ENCODE peak calls at places on chromosomes 1 and 21, in seven cellular contexts. One of them, this sample, is unnamed.

GRCh38 chr1:28865997-28866650 is 48.2 kb upstream of the EPB41 start:
- DNase-seq in A549: no peak
- DNase-seq in heart right ventricle: no peak
- DNase-seq in HCT116: no peak
- DNase-seq in lower lobe of right lung: no peak
- DNase-seq in hepatocyte: no peak
- DNase-seq in CD4-positive, alpha-beta T cell: no peak
- DNase-seq in this sample: no peak

GRCh38 chr1:202656057-202656456 is 54.2 kb downstream of the SYT2 start:
- DNase-seq in heart right ventricle: no peak
- DNase-seq in HCT116: no peak
- DNase-seq in A549: peak; percentile 31
- DNase-seq in lower lobe of right lung: no peak
- DNase-seq in hepatocyte: peak; percentile 52
- DNase-seq in CD4-positive, alpha-beta T cell: no peak
- DNase-seq in this sample: no peak

GRCh38 chr1:10337436-10337835 is 61.4 kb upstream of the PGD start:
- DNase-seq in heart right ventricle: no peak
- DNase-seq in CD4-positive, alpha-beta T cell: no peak
- DNase-seq in lower lobe of right lung: no peak
- DNase-seq in A549: no peak
- DNase-seq in hepatocyte: no peak
- DNase-seq in HCT116: no peak
- DNase-seq in this sample: no peak

GRCh38 chr21:25862596-25862995 is 127.8 kb downstream of the GABPA start:
- DNase-seq in heart right ventricle: no peak
- DNase-seq in HCT116: peak; percentile 18
- DNase-seq in lower lobe of right lung: no peak
- DNase-seq in hepatocyte: no peak
- DNase-seq in CD4-positive, alpha-beta T cell: no peak
- DNase-seq in A549: peak; percentile 38
- DNase-seq in this sample: no peak

GRCh38 chr1:28883242-28883616 is 31.1 kb upstream of the EPB41 start:
- DNase-seq in lower lobe of right lung: no peak
- DNase-seq in heart right ventricle: no peak
- DNase-seq in HCT116: no peak
- DNase-seq in CD4-positive, alpha-beta T cell: no peak
- DNase-seq in hepatocyte: no peak
- DNase-seq in A549: no peak
- DNase-seq in this sample: no peak

GRCh38 chr1:24909388-24909898 is 20.6 kb downstream of the RUNX3 start:
- DNase-seq in lower lobe of right lung: peak; percentile 78
- DNase-seq in heart right ventricle: peak; percentile 55
- DNase-seq in hepatocyte: peak; percentile 82
- DNase-seq in HCT116: no peak
- DNase-seq in CD4-positive, alpha-beta T cell: no peak
- DNase-seq in A549: peak; percentile 80
- DNase-seq in this sample: peak; percentile 62

GRCh38 chr21:46128106-46128982 is 27.0 kb downstream of the FTCD start:
- DNase-seq in heart right ventricle: peak; percentile 61
- DNase-seq in lower lobe of right lung: peak; percentile 28
- DNase-seq in hepatocyte: no peak
- DNase-seq in A549: no peak
- DNase-seq in CD4-positive, alpha-beta T cell: no peak
- DNase-seq in HCT116: no peak
- DNase-seq in this sample: peak; percentile 65

GRCh38 chr1:96364576-96364975 is 357.0 kb upstream of the PTBP2 start:
- DNase-seq in HCT116: no peak
- DNase-seq in A549: no peak
- DNase-seq in hepatocyte: no peak
- DNase-seq in heart right ventricle: no peak
- DNase-seq in CD4-positive, alpha-beta T cell: no peak
- DNase-seq in lower lobe of right lung: no peak
- DNase-seq in this sample: no peak

GRCh38 chr1:42743302-42744029 is 3.4 kb upstream of the CLDN19 start:
- DNase-seq in hepatocyte: no peak
- DNase-seq in A549: no peak
- DNase-seq in HCT116: no peak
- DNase-seq in lower lobe of right lung: no peak
- DNase-seq in CD4-positive, alpha-beta T cell: no peak
- DNase-seq in heart right ventricle: no peak
- DNase-seq in this sample: no peak

GRCh38 chr1:151729966-151730291 is 8.6 kb downstream of the RIIAD1 start:
- DNase-seq in heart right ventricle: no peak
- DNase-seq in HCT116: no peak
- DNase-seq in A549: no peak
- DNase-seq in hepatocyte: no peak
- DNase-seq in lower lobe of right lung: no peak
- DNase-seq in CD4-positive, alpha-beta T cell: no peak
- DNase-seq in this sample: no peak

GRCh38 chr1:55259906-55260608 is 44.9 kb upstream of the USP24 start:
- DNase-seq in lower lobe of right lung: no peak
- DNase-seq in HCT116: no peak
- DNase-seq in heart right ventricle: no peak
- DNase-seq in CD4-positive, alpha-beta T cell: no peak
- DNase-seq in A549: no peak
- DNase-seq in hepatocyte: no peak
- DNase-seq in this sample: no peak

GRCh38 chr1:242205622-242206489 is 207.0 kb upstream of the MAP1LC3C start:
- DNase-seq in hepatocyte: no peak
- DNase-seq in heart right ventricle: no peak
- DNase-seq in HCT116: no peak
- DNase-seq in CD4-positive, alpha-beta T cell: no peak
- DNase-seq in A549: no peak
- DNase-seq in lower lobe of right lung: no peak
- DNase-seq in this sample: no peak

GRCh38 chr1:78045850-78046778 is at the start of gene GIPC2:
- DNase-seq in hepatocyte: peak; percentile 69
- DNase-seq in A549: no peak
- DNase-seq in CD4-positive, alpha-beta T cell: no peak
- DNase-seq in HCT116: no peak
- DNase-seq in heart right ventricle: peak; percentile 49
- DNase-seq in lower lobe of right lung: peak; percentile 46
- DNase-seq in this sample: no peak

GRCh38 chr1:154871374-154871773 is 1.3 kb upstream of the KCNN3 start:
- DNase-seq in lower lobe of right lung: no peak
- DNase-seq in heart right ventricle: no peak
- DNase-seq in CD4-positive, alpha-beta T cell: no peak
- DNase-seq in hepatocyte: no peak
- DNase-seq in A549: no peak
- DNase-seq in HCT116: no peak
- DNase-seq in this sample: no peak

GRCh38 chr1:75582725-75583261 is 28.1 kb downstream of the SLC44A5 start:
- DNase-seq in lower lobe of right lung: no peak
- DNase-seq in heart right ventricle: no peak
- DNase-seq in A549: no peak
- DNase-seq in hepatocyte: no peak
- DNase-seq in CD4-positive, alpha-beta T cell: no peak
- DNase-seq in HCT116: no peak
- DNase-seq in this sample: no peak

GRCh38 chr1:178093150-178093957 is 550 bp upstream of the RASAL2 start:
- DNase-seq in HCT116: peak; percentile 90
- DNase-seq in heart right ventricle: peak; percentile 91
- DNase-seq in hepatocyte: peak; percentile 97
- DNase-seq in CD4-positive, alpha-beta T cell: no peak
- DNase-seq in A549: peak; percentile 96
- DNase-seq in lower lobe of right lung: peak; percentile 95
- DNase-seq in this sample: peak; percentile 95

GRCh38 chr1:67892451-67893125 is 59.3 kb upstream of the GNG12 start:
- DNase-seq in HCT116: no peak
- DNase-seq in CD4-positive, alpha-beta T cell: no peak
- DNase-seq in lower lobe of right lung: no peak
- DNase-seq in heart right ventricle: no peak
- DNase-seq in hepatocyte: no peak
- DNase-seq in A549: no peak
- DNase-seq in this sample: no peak

GRCh38 chr1:182687361-182687760 is 3.0 kb upstream of the RGS8 start:
- DNase-seq in heart right ventricle: no peak
- DNase-seq in lower lobe of right lung: no peak
- DNase-seq in A549: no peak
- DNase-seq in HCT116: peak; percentile 10
- DNase-seq in hepatocyte: no peak
- DNase-seq in CD4-positive, alpha-beta T cell: no peak
- DNase-seq in this sample: no peak

GRCh38 chr1:205709059-205709398 is 28.7 kb upstream of the SLC45A3 start:
- DNase-seq in HCT116: no peak
- DNase-seq in hepatocyte: no peak
- DNase-seq in CD4-positive, alpha-beta T cell: no peak
- DNase-seq in A549: no peak
- DNase-seq in heart right ventricle: no peak
- DNase-seq in lower lobe of right lung: no peak
- DNase-seq in this sample: no peak

GRCh38 chr1:43962324-43962723 is 7.5 kb upstream of the DPH2 start:
- DNase-seq in hepatocyte: no peak
- DNase-seq in HCT116: no peak
- DNase-seq in CD4-positive, alpha-beta T cell: no peak
- DNase-seq in heart right ventricle: no peak
- DNase-seq in lower lobe of right lung: no peak
- DNase-seq in A549: no peak
- DNase-seq in this sample: no peak

GRCh38 chr1:150513275-150513885 is 2.2 kb upstream of the FALEC start:
- DNase-seq in heart right ventricle: no peak
- DNase-seq in A549: no peak
- DNase-seq in lower lobe of right lung: peak; percentile 6
- DNase-seq in CD4-positive, alpha-beta T cell: no peak
- DNase-seq in hepatocyte: no peak
- DNase-seq in HCT116: no peak
- DNase-seq in this sample: no peak

DNA sequence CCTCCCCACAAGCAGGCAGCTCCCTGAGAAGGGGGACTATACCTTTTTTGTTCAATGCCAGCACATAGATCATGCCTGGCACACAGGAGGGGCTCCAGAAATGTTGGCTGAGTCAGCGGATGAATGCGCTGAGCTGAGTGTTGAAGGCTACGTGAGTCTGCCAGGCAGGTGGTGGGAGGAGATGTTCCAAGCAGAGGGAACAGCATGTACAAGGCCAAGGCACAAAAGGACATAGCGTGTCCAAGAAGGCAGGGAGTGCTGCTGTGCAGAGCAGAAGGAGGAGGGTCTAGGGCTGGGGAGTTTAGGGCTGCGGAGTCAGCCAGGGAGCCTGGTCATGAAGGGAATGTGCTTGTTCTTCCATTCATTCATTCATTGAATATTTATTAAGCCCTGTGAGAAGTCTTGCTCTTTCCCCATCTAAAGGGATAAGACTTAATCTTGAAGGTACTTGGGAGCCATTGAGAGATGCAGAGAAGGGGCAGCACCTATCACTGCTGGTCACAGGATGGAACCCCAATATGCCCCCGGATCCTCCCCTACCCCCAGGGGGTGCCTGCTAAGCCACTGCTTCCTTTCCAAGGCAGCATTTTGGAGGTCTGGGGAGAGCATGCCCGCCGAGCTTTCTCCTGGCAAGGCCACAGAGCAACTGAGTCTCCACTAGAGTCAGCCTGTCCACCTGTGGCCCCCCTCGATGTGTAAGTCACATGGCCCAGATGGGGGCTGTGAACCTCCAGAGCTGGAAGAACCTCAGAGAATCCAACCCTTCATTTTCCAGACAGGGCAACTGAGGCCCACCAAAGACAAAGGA is 31.2 kb upstream of the LAPTM5 start:
- DNase-seq in lower lobe of right lung: peak; percentile 32
- DNase-seq in heart right ventricle: no peak
- DNase-seq in A549: no peak
- DNase-seq in hepatocyte: peak; percentile 57
- DNase-seq in CD4-positive, alpha-beta T cell: no peak
- DNase-seq in HCT116: no peak
- DNase-seq in this sample: no peak
- H3K27ac ChIP-seq in lower lobe of right lung: no peak overlapping the region
- H3K27ac ChIP-seq in heart right ventricle: no peak overlapping the region
- H3K27ac ChIP-seq in A549: no peak overlapping the region
- H3K27ac ChIP-seq in hepatocyte: peak overlapping the region; percentile 60
- H3K27ac ChIP-seq in CD4-positive, alpha-beta T cell: no peak overlapping the region
- H3K27ac ChIP-seq in HCT116: no peak overlapping the region
- H3K27ac ChIP-seq in this sample: no peak overlapping the region

DNA sequence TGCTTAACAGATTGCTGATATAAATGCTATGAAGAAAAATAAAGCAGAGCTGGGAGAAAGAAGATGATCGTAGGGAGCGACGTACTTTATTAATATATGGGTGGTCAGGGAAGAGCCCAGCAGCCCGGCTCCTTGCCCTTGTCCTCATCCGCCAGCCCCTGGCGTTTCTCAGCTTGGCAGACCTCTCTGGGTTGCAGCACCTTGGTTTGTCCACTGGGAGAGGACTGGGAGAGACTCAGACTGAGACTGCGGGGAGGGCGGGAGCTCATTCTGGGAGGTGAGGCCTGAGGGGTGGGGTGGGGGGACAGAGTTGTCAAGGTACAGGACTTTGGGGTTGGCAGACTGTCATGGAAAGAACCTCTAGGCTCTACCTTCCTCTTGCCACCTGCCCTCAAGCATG is 3.3 kb upstream of the S100A3 start:
- DNase-seq in A549: no peak
- DNase-seq in heart right ventricle: no peak
- DNase-seq in lower lobe of right lung: peak; percentile 43
- DNase-seq in HCT116: no peak
- DNase-seq in hepatocyte: no peak
- DNase-seq in CD4-positive, alpha-beta T cell: no peak
- DNase-seq in this sample: peak; percentile 63
- TF ChIP-seq CTCF in A549: no peak
- TF ChIP-seq CTCF in heart right ventricle: no peak
- TF ChIP-seq CTCF in lower lobe of right lung: no peak
- TF ChIP-seq CTCF in HCT116: peak; percentile 36
- TF ChIP-seq CTCF in hepatocyte: no peak
- TF ChIP-seq CTCF in CD4-positive, alpha-beta T cell: no peak
- TF ChIP-seq CTCF in this sample: no peak

DNA sequence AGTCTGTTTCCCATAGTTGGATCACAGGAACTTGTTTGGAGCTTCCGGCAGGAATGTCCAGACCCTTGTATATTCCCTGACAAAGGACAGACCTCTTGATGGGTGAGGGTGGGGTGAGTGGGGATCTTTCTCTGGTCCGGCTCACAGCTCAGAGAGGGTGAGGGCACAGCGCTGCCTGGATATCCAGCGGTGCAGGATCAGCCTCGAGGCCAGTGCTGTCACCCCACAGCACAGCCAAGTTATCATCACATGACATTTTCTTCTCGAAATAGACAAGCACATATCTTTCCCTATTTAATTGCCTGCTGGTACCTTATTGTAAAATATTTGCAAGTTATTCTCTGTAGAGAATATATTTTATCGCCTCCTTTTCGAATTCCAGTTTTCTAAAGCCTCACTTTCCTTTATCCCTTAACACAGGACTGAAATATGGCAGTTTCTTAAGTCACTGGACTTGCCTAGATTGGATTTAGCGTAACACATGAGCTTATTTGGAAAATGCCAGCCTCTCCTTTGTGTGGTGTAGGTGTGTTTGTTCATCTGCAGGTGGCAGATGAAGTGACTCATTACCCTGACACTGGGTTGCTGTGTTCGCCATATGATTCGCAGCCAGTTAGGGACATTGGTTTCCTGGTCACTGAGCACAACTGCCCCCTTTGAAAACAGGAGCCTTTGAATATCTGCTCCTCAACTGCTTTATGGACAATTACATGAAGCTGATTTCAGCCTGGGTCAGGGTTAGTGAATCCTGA is 21.4 kb downstream of the CLIC6 start:
- DNase-seq in A549: no peak
- DNase-seq in lower lobe of right lung: no peak
- DNase-seq in CD4-positive, alpha-beta T cell: no peak
- DNase-seq in heart right ventricle: no peak
- DNase-seq in HCT116: peak; percentile 66
- DNase-seq in hepatocyte: peak; percentile 38
- DNase-seq in this sample: no peak
- H3K27ac ChIP-seq in A549: no peak overlapping the region
- H3K27ac ChIP-seq in lower lobe of right lung: peak overlapping the region; percentile 26
- H3K27ac ChIP-seq in CD4-positive, alpha-beta T cell: no peak overlapping the region
- H3K27ac ChIP-seq in heart right ventricle: no peak overlapping the region
- H3K27ac ChIP-seq in HCT116: no peak overlapping the region
- H3K27ac ChIP-seq in hepatocyte: peak overlapping the region; percentile 62
- H3K27ac ChIP-seq in this sample: no peak overlapping the region

GRCh38 chr1:11598461-11598860 is 55.8 kb downstream of the FBXO2 start:
- DNase-seq in CD4-positive, alpha-beta T cell: no peak
- DNase-seq in lower lobe of right lung: no peak
- DNase-seq in HCT116: no peak
- DNase-seq in A549: no peak
- DNase-seq in hepatocyte: no peak
- DNase-seq in heart right ventricle: no peak
- DNase-seq in this sample: no peak
- TF ChIP-seq CTCF in CD4-positive, alpha-beta T cell: no peak
- TF ChIP-seq CTCF in lower lobe of right lung: no peak
- TF ChIP-seq CTCF in HCT116: no peak
- TF ChIP-seq CTCF in A549: no peak
- TF ChIP-seq CTCF in hepatocyte: no peak
- TF ChIP-seq CTCF in heart right ventricle: no peak
- TF ChIP-seq CTCF in this sample: no peak